ENCODE peak calls at places on chromosomes 4 and X, in ten cellular contexts. G is stimulated activated CD4-positive, alpha-beta T cell treated with anti-CD3 and anti-CD28 coated beads, Interleukin-4, amount 100 ng/mL, for 24 hours; L is stimulated activated effector memory CD8-positive, alpha-beta T cell treated with anti-CD3 and anti-CD28 coated beads, Interleukin-12 subunit alpha, Interleukin-12 subunit beta, amount 100 ng/mL, for 72 hours; X is activated CD8-positive, alpha-beta memory T cell treated with anti-CD3 and anti-CD28 coated beads for 4 hours; S is A172; P is activated T-cell treated with anti-CD3 and anti-CD28 coated beads, Interleukin-2, amount 50 U/mL, for 48 hours; Y is RPMI7951; R is HuH-7; B is posterior vena cava; N is DMS79. J is an unnamed sample.

GRCh38 chr4:187603093-187603395 is 392.5 kb upstream of the ZFP42 start:
- DNase-seq in B (no peak), X (no peak), P (no peak), L (no peak), G (no peak), Y (peak; percentile 78), R (no peak), S (peak; percentile 78), N (no peak), J (peak; percentile 72)

GRCh38 chr4:147049940-147050852 is 104.5 kb upstream of the TTC29 start:
- DNase-seq in P (no peak), L (no peak), S (peak; percentile 3), R (no peak), Y (no peak), B (no peak), X (no peak), N (no peak), G (no peak), J (peak; percentile 43)

GRCh38 chr4:1767770-1768366 is 25.2 kb upstream of the FGFR3 start:
- DNase-seq in R (peak; percentile 99), L (no peak), B (no peak), S (no peak), P (peak; percentile 61), Y (no peak), X (no peak), N (no peak), G (peak; percentile 16), J (peak; percentile 20)

GRCh38 chrX:41655631-41656030 is 33.1 kb upstream of the GPR34 start:
- DNase-seq in S (peak; percentile 32), R (no peak), L (no peak), P (no peak), N (no peak), X (no peak), Y (peak; percentile 45), G (no peak), B (no peak), J (peak; percentile 55)

GRCh38 chrX:87727615-87728014 is 210.0 kb downstream of the KLHL4 start:
- DNase-seq in Y (peak; percentile 73), B (no peak), S (no peak), L (no peak), P (no peak), X (no peak), G (no peak), R (no peak), N (no peak), J (no peak)

GRCh38 chr4:24529555-24529954 is 54.8 kb downstream of the DHX15 start:
- DNase-seq in R (no peak), P (no peak), L (no peak), X (no peak), N (no peak), S (no peak), G (no peak), Y (no peak), B (no peak), J (no peak)

GRCh38 chrX:15447985-15448639 is 45.0 kb downstream of the PIR start:
- DNase-seq in P (no peak), G (no peak), X (no peak), N (no peak), S (no peak), L (no peak), Y (peak; percentile 84), B (no peak), R (no peak), J (peak; percentile 53)

GRCh38 chrX:13899607-13900006 is 82.7 kb upstream of the GPM6B start:
- DNase-seq in R (no peak), G (no peak), N (peak; percentile 41), Y (peak; percentile 74), P (no peak), S (peak; percentile 59), L (no peak), B (no peak), X (no peak), J (peak; percentile 99)

GRCh38 chr4:102819588-102820365 is 7.6 kb downstream of the UBE2D3 start:
- DNase-seq in P (no peak), S (no peak), Y (peak; percentile 16), L (no peak), N (no peak), G (no peak), B (no peak), X (no peak), R (no peak), J (peak; percentile 20)

GRCh38 chrX:129724767-129725166 is 14.0 kb upstream of the XPNPEP2 start:
- DNase-seq in R (no peak), L (no peak), P (no peak), S (no peak), G (no peak), X (no peak), Y (no peak), N (no peak), B (no peak), J (no peak)

GRCh38 chr4:25939330-25939729 is 25.3 kb downstream of the SMIM20 start:
- DNase-seq in P (no peak), R (no peak), X (no peak), N (no peak), B (no peak), S (no peak), L (no peak), G (no peak), Y (no peak), J (no peak)

GRCh38 chr4:129377131-129377845 is 281.3 kb downstream of the C4orf33 start:
- DNase-seq in R (no peak), X (no peak), L (no peak), N (no peak), P (no peak), G (no peak), S (peak; percentile 4), B (no peak), Y (no peak), J (no peak)

GRCh38 chr4:150570862-150571261 is 11.1 kb upstream of the MAB21L2 start:
- DNase-seq in G (no peak), B (no peak), P (no peak), L (no peak), N (peak; percentile 3), S (no peak), R (no peak), Y (no peak), X (no peak), J (no peak)

GRCh38 chr4:1375051-1375721 is 28.2 kb downstream of the UVSSA start:
- DNase-seq in G (no peak), N (no peak), Y (no peak), P (no peak), R (no peak), X (no peak), L (no peak), B (peak; percentile 68), S (no peak), J (no peak)

GRCh38 chr4:78517050-78517652 is 34.4 kb upstream of the ANXA3 start:
- DNase-seq in G (no peak), X (no peak), B (no peak), N (no peak), R (peak; percentile 6), L (no peak), P (no peak), S (peak; percentile 9), Y (peak; percentile 21), J (peak; percentile 60)

GRCh38 chrX:51395807-51396728 is 63.4 kb downstream of the NUDT10 start:
- DNase-seq in R (no peak), N (no peak), P (peak; percentile 72), G (peak; percentile 51), Y (peak; percentile 0), B (peak; percentile 81), X (peak; percentile 5), L (peak; percentile 52), S (no peak), J (no peak)

GRCh38 chr4:156242390-156242789 is 288.7 kb upstream of the CTSO start:
- DNase-seq in S (no peak), B (no peak), Y (peak; percentile 5), G (no peak), R (no peak), X (no peak), L (no peak), P (no peak), N (no peak), J (no peak)

GRCh38 chrX:56802921-56803848 is 74.1 kb downstream of the NBDY start:
- DNase-seq in P (peak; percentile 87), S (peak; percentile 63), N (no peak), R (peak; percentile 28), G (peak; percentile 51), X (peak; percentile 20), B (peak; percentile 92), Y (peak; percentile 43), L (peak; percentile 43), J (peak; percentile 83)

GRCh38 chr4:143406523-143406922 is 69.8 kb downstream of the GAB1 start:
- DNase-seq in R (peak; percentile 10), N (no peak), G (no peak), Y (peak; percentile 94), P (peak; percentile 19), S (no peak), B (peak; percentile 85), X (no peak), L (no peak), J (peak; percentile 76)

GRCh38 chr4:69910016-69910782 is 20.7 kb upstream of the CSN1S1 start:
- DNase-seq in G (no peak), B (no peak), P (no peak), L (no peak), Y (no peak), X (no peak), S (no peak), N (no peak), R (no peak), J (peak; percentile 74)

J was measured in fibroblast of mammary gland.